ENCODE peak calls at places on chromosome 22, in six cellular contexts. T is HFF-Myc, Q is mucosa of descending colon, Y is thoracic aorta, A is transverse colon, K is ovary. U is an unnamed sample.

GRCh38 chr22:49869855-49870712 is 16.4 kb downstream of the ZBED4 start:
- DNase-seq in T (no peak), Q (no peak), Y (no peak), A (no peak), K (no peak), U (no peak)

GRCh38 chr22:39814899-39815298 is 78.7 kb downstream of the ENTHD1 start:
- DNase-seq in T (no peak), Q (no peak), Y (no peak), A (no peak), K (no peak), U (peak; percentile 41)

GRCh38 chr22:40405178-40406062 is 35.0 kb downstream of the SGSM3 start:
- DNase-seq in T (no peak), Q (no peak), Y (no peak), A (no peak), K (no peak), U (no peak)

GRCh38 chr22:39434243-39434653 is 22.6 kb upstream of the MGAT3 start:
- DNase-seq in T (no peak), Q (no peak), Y (no peak), A (no peak), K (no peak), U (no peak)

GRCh38 chr22:37807410-37808293 is at the start of gene GCAT:
- DNase-seq in T (peak; percentile 81), Q (peak; percentile 98), Y (peak; percentile 79), A (peak; percentile 96), K (peak; percentile 97), U (peak; percentile 97)

GRCh38 chr22:39559456-39560105 is 11.0 kb upstream of the CACNA1I start:
- DNase-seq in T (no peak), Q (peak; percentile 14), Y (no peak), A (no peak), K (no peak), U (peak; percentile 32)

GRCh38 chr22:49825436-49825835 is 2.2 kb downstream of the BRD1 start:
- DNase-seq in T (no peak), Q (no peak), Y (no peak), A (no peak), K (no peak), U (no peak)

GRCh38 chr22:19118601-19118880 is 3.7 kb downstream of the DGCR2 start:
- DNase-seq in T (no peak), Q (no peak), Y (no peak), A (no peak), K (no peak), U (no peak)

GRCh38 chr22:19970479-19971275 is 29.1 kb upstream of the TXNRD2 start:
- DNase-seq in T (no peak), Q (peak; percentile 82), Y (no peak), A (peak; percentile 73), K (peak; percentile 83), U (peak; percentile 74)

GRCh38 chr22:20725987-20726558 is 47.8 kb upstream of the SERPIND1 start:
- DNase-seq in T (no peak), Q (no peak), Y (no peak), A (no peak), K (no peak), U (no peak)

GRCh38 chr22:37303821-37304274 is 21.5 kb downstream of the CYTH4 start:
- DNase-seq in T (peak; percentile 81), Q (no peak), Y (peak; percentile 28), A (no peak), K (no peak), U (no peak)

GRCh38 chr22:27419473-27419872 is 382.1 kb downstream of the MN1 start:
- DNase-seq in T (no peak), Q (no peak), Y (no peak), A (no peak), K (no peak), U (no peak)

GRCh38 chr22:45240137-45240809 is 421 bp downstream of the KIAA0930 start:
- DNase-seq in T (no peak), Q (peak; percentile 59), Y (no peak), A (peak; percentile 35), K (peak; percentile 61), U (peak; percentile 37)
- H3K4me3 ChIP-seq in T (peak overlapping the region; percentile 73), Q (peak overlapping the region; percentile 36), Y (peak overlapping the region; percentile 90), A (peak overlapping the region; percentile 90), K (peak overlapping the region; percentile 76), U (peak overlapping the region; percentile 89)

GRCh38 chr22:17562906-17563870 is at the start of gene SLC25A18:
- DNase-seq in T (no peak), Q (no peak), Y (no peak), A (peak; percentile 21), K (peak; percentile 56), U (no peak)
- TF ChIP-seq CTCF in T (no peak), Q (no peak), Y (peak; percentile 17), A (no peak), K (no peak), U (no peak)

GRCh38 chr22:36303115-36303467 is 50.2 kb downstream of the APOL1 start:
- DNase-seq in T (no peak), Q (no peak), Y (no peak), A (no peak), K (no peak), U (no peak)

GRCh38 chr22:36303874-36304273 is 50.9 kb downstream of the APOL1 start:
- DNase-seq in T (no peak), Q (peak; percentile 58), Y (no peak), A (peak; percentile 64), K (no peak), U (no peak)

GRCh38 chr22:36301384-36301828 is 48.5 kb downstream of the APOL1 start:
- DNase-seq in T (peak; percentile 32), Q (peak; percentile 86), Y (no peak), A (peak; percentile 85), K (peak; percentile 88), U (peak; percentile 84)

GRCh38 chr22:36301851-36302250 is 48.9 kb downstream of the APOL1 start:
- DNase-seq in T (peak; percentile 43), Q (no peak), Y (no peak), A (no peak), K (no peak), U (no peak)

DNA sequence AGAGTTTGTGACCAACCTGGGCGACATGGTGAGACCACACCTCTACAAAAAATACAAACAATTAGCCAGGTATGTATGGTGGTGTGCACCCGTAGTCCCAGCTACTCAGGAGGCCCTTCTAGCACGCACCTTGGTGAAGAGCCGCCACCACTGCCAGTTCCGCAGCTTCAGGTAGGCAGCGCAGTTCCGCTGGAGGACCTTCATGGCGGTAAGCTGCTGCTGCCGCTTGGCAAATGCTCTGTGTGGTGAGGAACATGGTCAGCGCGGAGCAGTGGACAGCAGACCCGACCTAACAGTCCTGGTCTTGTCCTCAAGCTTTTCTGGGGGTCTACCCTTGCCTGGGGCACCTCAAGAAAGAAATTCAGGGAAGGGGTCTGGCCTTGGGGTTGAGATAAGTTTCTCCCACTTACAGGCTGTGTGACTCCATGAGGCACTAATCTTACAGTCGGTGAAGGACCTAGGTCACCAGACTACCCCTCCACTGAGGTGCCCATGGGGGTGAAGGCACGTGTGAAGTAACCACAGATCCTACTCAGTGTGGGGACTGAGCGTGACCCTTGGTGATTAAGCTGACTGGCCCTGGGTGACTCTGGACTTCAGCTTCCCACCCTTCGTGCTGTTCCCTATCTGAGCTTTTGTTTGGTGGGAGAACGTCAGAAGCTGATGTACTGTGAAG is 49.6 kb downstream of the APOL1 start:
- DNase-seq in T (no peak), Q (no peak), Y (no peak), A (no peak), K (no peak), U (no peak)
- H3K4me3 ChIP-seq in T (no peak overlapping the region), Q (no peak overlapping the region), Y (no peak overlapping the region), A (no peak overlapping the region), K (no peak overlapping the region), U (no peak overlapping the region)

DNA sequence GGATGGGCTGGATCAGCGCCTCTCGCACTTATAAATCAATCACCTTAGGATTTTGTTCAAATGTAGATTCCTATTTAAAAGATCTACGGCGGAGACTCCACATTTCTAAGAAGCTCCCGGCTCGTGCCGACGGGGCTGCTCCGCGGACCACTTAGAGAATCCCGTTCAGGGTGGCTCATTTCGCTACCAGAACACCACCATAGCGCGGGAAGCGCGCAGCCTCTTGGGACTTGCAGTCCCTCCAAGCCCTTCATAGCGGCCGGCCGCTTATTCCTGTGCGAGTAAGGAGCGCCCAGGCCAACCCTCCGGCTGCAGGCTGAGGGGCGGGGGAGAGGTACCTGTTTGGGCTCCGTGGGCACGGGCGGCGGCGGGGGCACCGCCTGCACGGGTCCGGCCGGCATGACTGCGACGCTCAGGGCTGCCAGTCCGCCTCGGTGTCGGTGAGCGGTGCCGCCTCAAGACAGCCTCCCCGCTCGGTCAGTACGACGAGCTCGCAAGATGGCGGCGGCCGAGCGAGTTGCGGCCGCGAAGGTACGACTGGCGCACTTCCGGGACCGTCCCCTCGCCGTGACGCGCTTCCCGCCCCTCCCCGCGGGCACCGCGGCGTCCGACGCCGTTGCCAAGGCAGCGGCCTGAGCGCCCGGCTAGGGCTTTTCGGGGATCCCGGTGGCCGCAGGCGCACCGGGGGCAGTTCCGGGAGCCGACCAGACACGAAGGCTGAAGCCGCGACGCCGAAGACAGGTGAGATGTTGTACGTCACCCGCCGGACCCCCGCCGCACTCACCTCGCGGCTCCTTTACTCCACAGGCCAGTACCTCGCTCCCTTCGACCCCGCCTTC is at the start of the genes CCDC157 and SF3A1:
- DNase-seq in T (peak; percentile 39), Q (peak; percentile 90), Y (peak; percentile 61), A (peak; percentile 90), K (peak; percentile 93), U (peak; percentile 95)
- TF ChIP-seq CTCF in T (no peak), Q (no peak), Y (no peak), A (no peak), K (peak; percentile 37), U (no peak)

GRCh38 chr22:35053060-35053835 is 12.7 kb upstream of the ISX start:
- DNase-seq in T (no peak), Q (no peak), Y (no peak), A (no peak), K (no peak), U (peak; percentile 56)
- H3K4me3 ChIP-seq in T (no peak overlapping the region), Q (no peak overlapping the region), Y (no peak overlapping the region), A (no peak overlapping the region), K (no peak overlapping the region), U (no peak overlapping the region)

GRCh38 chr22:29813563-29813962 is 24.5 kb downstream of the ASCC2 start:
- DNase-seq in T (no peak), Q (no peak), Y (no peak), A (no peak), K (no peak), U (no peak)
- TF ChIP-seq CTCF in T (no peak), Q (no peak), Y (no peak), A (no peak), K (no peak), U (no peak)